ENCODE peak calls at places on chromosomes 7 and 10, in four cellular contexts. X is hepatocyte, V is GM23338, Z is OCI-LY7. P is an unnamed sample.

GRCh38 chr7:74665296-74665938 is 7.9 kb downstream of the GTF2I start:
- DNase-seq in X (no peak), Z (no peak), V (no peak), P (no peak)

GRCh38 chr7:79332091-79332490 is 121.4 kb downstream of the MAGI2 start:
- DNase-seq in X (no peak), Z (no peak), V (no peak), P (peak; percentile 1)

GRCh38 chr7:108181073-108181985 is 51.2 kb upstream of the LAMB4 start:
- DNase-seq in X (peak; percentile 68), Z (peak; percentile 45), V (peak; percentile 92), P (peak; percentile 57)

GRCh38 chr7:71683382-71683781 is 551.4 kb downstream of the GALNT17 start:
- DNase-seq in X (no peak), V (no peak), Z (no peak), P (no peak)

GRCh38 chr7:47635091-47636090 is 53.5 kb upstream of the TNS3 start:
- DNase-seq in X (peak; percentile 61), Z (no peak), V (peak; percentile 50), P (no peak)

GRCh38 chr10:58781873-58782488 is 269.3 kb downstream of the BICC1 start:
- DNase-seq in V (peak; percentile 68), Z (peak; percentile 29), X (peak; percentile 66), P (peak; percentile 73)

GRCh38 chr10:3775671-3776551 is 9.1 kb downstream of the KLF6 start:
- DNase-seq in V (peak; percentile 75), Z (no peak), X (peak; percentile 70), P (peak; percentile 71)

GRCh38 chr10:74786126-74786525 is 40.3 kb upstream of the KAT6B start:
- DNase-seq in V (no peak), Z (no peak), X (no peak), P (no peak)

GRCh38 chr7:5695709-5696345 is 85.6 kb downstream of the RNF216 start:
- DNase-seq in X (peak; percentile 66), Z (no peak), V (no peak), P (peak; percentile 77)

GRCh38 chr10:17003151-17003550 is 126.5 kb downstream of the CUBN start:
- DNase-seq in V (no peak), X (peak; percentile 38), Z (no peak), P (peak; percentile 93)

GRCh38 chr7:153130052-153130451 is 370.5 kb downstream of the ACTR3B start:
- DNase-seq in X (no peak), V (peak; percentile 52), Z (no peak), P (no peak)

GRCh38 chr7:101126651-101127459 is at the start of gene SERPINE1:
- DNase-seq in Z (peak; percentile 76), X (peak; percentile 94), V (peak; percentile 82), P (peak; percentile 100)

GRCh38 chr7:84091318-84091717 is 103.3 kb downstream of the SEMA3A start:
- DNase-seq in Z (no peak), X (no peak), V (no peak), P (no peak)
- H3K4me3 ChIP-seq in Z (no peak overlapping the region), X (no peak overlapping the region), V (no peak overlapping the region), P (no peak overlapping the region)

DNA sequence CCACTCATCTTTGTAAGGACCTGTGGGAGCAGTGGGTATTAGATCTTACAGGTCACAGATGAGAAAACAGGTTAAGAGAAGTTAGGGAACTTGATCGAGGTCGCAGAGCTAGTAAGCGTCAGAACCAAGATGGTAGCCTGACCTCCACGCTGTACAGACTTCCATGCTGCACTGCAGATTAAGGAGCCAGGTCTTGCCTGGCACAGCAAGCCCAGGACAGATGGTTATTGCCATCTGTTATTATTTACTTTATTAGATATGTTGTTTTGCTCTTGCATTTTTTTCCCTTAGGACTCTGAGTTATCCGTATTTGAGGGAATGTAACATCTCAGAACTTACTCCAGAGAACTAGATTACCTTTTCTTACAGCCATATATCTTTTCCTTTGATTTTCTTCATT is 147.2 kb downstream of the NSUN6 start:
- DNase-seq in Z (no peak), V (no peak), X (no peak), P (no peak)
- TF ChIP-seq EZH2phosphoT487 in Z (no peak), V (no peak), X (no peak), P (no peak)

GRCh38 chr10:91206837-91207474 is 13.5 kb upstream of the PCGF5 start:
- DNase-seq in X (no peak), Z (no peak), V (no peak), P (no peak)

GRCh38 chr10:91208645-91209044 is 11.8 kb upstream of the PCGF5 start:
- DNase-seq in Z (no peak), V (peak; percentile 25), X (no peak), P (peak; percentile 23)

GRCh38 chr10:91211675-91212074 is 8.8 kb upstream of the PCGF5 start:
- DNase-seq in X (no peak), Z (no peak), V (no peak), P (no peak)

GRCh38 chr10:91210435-91210834 is 10.0 kb upstream of the PCGF5 start:
- DNase-seq in Z (peak; percentile 90), X (peak; percentile 21), V (no peak), P (no peak)

DNA sequence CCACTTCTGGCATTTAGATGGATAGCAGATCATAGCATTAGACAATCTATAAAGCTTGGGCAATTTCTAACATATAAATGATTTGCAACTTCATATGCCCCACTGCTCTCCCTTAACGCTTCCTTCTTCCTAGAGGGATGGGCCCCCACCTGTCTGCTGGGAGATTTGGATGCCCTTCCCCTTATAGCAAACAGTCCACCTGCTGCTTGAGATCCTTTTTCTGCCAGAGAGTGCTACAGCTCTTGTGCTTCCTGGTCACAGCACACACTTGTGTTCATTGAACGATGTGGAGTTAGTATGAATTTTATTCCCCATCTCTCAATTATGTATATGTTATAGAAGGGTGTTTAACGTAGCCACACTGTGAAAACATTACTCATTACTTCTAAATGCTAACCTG is 10.4 kb upstream of the PCGF5 start:
- DNase-seq in X (no peak), V (no peak), Z (no peak), P (no peak)
- H3K4me3 ChIP-seq in X (no peak overlapping the region), V (no peak overlapping the region), Z (peak overlapping the region; percentile 12), P (no peak overlapping the region)

DNA sequence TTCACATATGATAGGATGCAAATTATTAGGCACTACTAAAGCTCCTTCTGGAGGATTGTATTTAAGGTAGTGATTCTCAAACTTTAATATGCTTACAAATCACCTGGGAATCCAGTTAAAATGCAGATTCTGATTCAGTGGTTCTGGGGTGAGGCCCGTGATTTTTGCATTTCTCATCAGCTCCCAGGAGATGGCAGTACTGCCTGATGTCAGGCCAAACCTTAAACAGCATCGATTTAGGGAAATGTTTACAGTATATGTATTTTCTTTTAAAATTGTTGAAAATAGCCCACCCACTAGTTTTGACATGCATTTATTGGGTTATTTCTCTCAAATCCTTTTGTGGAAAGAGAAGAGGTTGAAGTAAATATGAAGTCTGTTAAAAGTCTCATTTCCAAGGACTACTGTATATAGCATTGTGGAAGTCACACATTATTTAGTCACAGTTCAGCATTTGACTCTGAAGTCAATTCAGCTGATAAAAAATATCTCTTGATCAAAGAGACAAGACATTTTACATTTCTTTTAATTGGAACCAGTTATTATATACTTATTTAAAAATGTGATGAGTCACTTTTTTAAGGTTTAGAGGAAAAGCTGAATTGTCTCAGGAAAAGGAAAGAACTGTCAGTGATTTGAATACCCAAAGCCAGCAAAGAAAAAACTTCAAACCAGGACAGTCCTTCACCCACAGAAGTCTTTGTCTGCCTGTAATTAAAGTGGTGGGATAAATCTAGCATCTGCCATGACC is 21.2 kb upstream of the HBP1 start:
- DNase-seq in V (peak; percentile 60), X (peak; percentile 50), Z (peak; percentile 63), P (peak; percentile 76)
- TF ChIP-seq EZH2phosphoT487 in V (no peak), X (no peak), Z (no peak), P (no peak)

P was measured in GM23248.